ENCODE peak calls at places on chromosomes 2 and 18, in ten cellular contexts. Z, C, R, L, V, G, I, Q, B and A are unnamed samples.

GRCh38 chr2:24891201-24891600 is 28.8 kb downstream of the ADCY3 start:
- DNase-seq in B (no peak), R (no peak), L (no peak), V (no peak), C (no peak), I (no peak), Q (no peak), Z (no peak), G (no peak), A (no peak)

GRCh38 chr2:43057026-43057741 is 169.2 kb downstream of the ZFP36L2 start:
- DNase-seq in G (peak; percentile 97), B (peak; percentile 81), L (peak; percentile 37), R (no peak), V (no peak), Z (no peak), Q (no peak), I (no peak), C (peak; percentile 78), A (no peak)

GRCh38 chr2:101843048-101843447 is 145.5 kb downstream of the MAP4K4 start:
- DNase-seq in V (no peak), C (no peak), B (no peak), G (no peak), Z (no peak), L (peak; percentile 57), R (peak; percentile 25), Q (no peak), I (no peak), A (no peak)

GRCh38 chr2:47174731-47175361 is 19.7 kb upstream of the STPG4 start:
- DNase-seq in Z (peak; percentile 87), C (peak; percentile 80), Q (no peak), B (peak; percentile 64), G (peak; percentile 38), L (no peak), I (peak; percentile 39), R (no peak), V (peak; percentile 82), A (no peak)

GRCh38 chr18:48908916-48909315 is 41.8 kb downstream of the SMAD7 start:
- DNase-seq in C (peak; percentile 11), V (no peak), G (no peak), Q (no peak), L (no peak), R (no peak), I (no peak), Z (no peak), B (no peak), A (no peak)

GRCh38 chr2:196262606-196263005 is 91.2 kb upstream of the STK17B start:
- DNase-seq in G (no peak), I (no peak), V (no peak), L (no peak), Z (no peak), C (no peak), B (no peak), Q (no peak), R (no peak), A (no peak)

GRCh38 chr2:99729104-99729503 is 239.3 kb upstream of the REV1 start:
- DNase-seq in Q (no peak), R (no peak), B (no peak), L (no peak), I (no peak), G (peak; percentile 28), C (no peak), V (no peak), Z (no peak), A (no peak)

GRCh38 chr18:4319738-4320677 is 135.1 kb downstream of the DLGAP1 start:
- DNase-seq in B (no peak), Z (no peak), R (no peak), G (no peak), C (no peak), I (no peak), L (no peak), Q (no peak), V (no peak), A (no peak)

DNA sequence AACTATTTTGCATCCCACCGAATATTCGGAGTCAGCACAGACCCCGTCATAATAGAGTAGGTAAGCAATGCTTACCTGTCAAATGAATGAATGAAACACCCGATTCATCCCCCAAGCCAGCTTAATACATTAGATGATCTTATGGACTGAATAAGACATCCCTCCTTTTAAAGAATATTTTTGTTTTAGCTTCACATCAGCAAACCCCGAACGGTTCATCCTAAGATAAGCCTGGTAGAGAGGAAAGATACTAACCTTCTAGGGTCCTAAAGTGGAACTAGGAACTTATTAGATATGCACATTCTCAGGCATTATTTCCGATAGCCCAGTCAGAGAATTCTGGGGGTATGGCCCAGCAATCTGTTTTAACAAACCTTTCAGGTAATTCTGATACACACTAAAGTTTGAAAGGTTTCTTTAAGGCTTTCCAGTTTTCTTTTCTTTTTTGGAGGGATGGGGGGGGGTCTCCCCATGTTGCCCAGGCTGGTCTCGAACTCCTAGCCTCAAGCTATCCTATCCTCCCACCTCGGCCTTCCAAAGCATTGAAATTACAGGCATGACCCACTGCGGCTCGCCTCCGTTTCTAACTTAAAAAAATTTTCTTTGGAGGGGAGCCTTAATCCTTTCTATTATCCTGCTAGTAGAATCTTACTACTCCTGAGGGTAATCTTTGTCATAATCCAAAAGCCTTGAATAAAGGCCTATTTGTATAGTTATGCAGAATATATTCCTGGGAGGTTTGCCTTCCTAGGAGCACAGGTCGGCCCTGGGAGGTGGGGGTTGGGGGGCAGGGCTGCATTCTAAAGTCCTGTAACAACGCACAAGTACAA is 1.0 kb upstream of the ACTR3 start:
- DNase-seq in I (no peak), R (no peak), L (no peak), C (no peak), B (peak; percentile 38), G (no peak), Z (no peak), V (peak; percentile 66), Q (no peak), A (no peak)
- H3K4me1 ChIP-seq in I (peaks cover 22% of the 10 kb centered on the region), R (peaks cover 54% of the 10 kb centered on the region), L (peaks cover 2% of the 10 kb centered on the region), C (peaks cover 47% of the 10 kb centered on the region), B (peaks cover 35% of the 10 kb centered on the region), G (peaks cover 16% of the 10 kb centered on the region), Z (peaks cover 46% of the 10 kb centered on the region), V (peaks cover 46% of the 10 kb centered on the region), Q (peaks cover 61% of the 10 kb centered on the region), A (peaks cover 42% of the 10 kb centered on the region)

DNA sequence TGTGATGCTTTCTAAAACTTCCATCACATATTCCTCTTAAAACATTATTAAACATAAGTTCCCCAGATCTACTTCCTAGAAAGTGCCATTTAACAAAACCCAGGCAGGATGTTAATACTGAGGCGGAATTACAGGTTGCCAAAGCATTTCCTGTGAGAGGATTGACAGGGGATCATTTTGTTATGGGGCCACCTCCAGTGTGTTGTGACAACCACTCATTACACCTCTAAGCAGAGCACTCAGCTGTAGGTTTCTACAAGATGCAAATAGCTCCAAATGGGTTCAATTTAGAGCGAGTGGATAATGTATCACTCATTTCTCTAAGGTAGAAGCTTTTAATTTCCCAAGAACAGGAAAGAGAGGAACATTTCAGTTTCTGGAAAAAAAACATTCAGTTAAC is 1429.5 kb upstream of the ACVR2A start:
- DNase-seq in R (no peak), V (no peak), Z (no peak), I (no peak), Q (no peak), B (no peak), G (no peak), C (no peak), L (no peak), A (no peak)
- TF ChIP-seq EP300 in R (no peak), V (no peak), Z (no peak), I (no peak), Q (no peak), B (no peak), G (no peak), C (no peak), L (no peak), A (no peak)

GRCh38 chr18:35278085-35278484 is 11.9 kb downstream of the ZSCAN30 start:
- DNase-seq in Q (no peak), R (no peak), V (no peak), C (no peak), L (no peak), B (no peak), G (no peak), I (no peak), Z (no peak), A (no peak)

GRCh38 chr18:35277633-35278032 is 12.4 kb downstream of the ZSCAN30 start:
- DNase-seq in G (no peak), C (no peak), R (no peak), L (no peak), I (no peak), Z (no peak), B (no peak), V (no peak), Q (no peak), A (no peak)

GRCh38 chr18:35271656-35272055 is 18.4 kb downstream of the ZSCAN30 start:
- DNase-seq in B (no peak), L (no peak), I (no peak), Z (no peak), C (no peak), R (no peak), Q (peak; percentile 79), G (no peak), V (no peak), A (no peak)

GRCh38 chr18:35278969-35279368 is 11.1 kb downstream of the ZSCAN30 start:
- DNase-seq in R (no peak), Z (no peak), C (no peak), B (no peak), I (no peak), Q (no peak), G (no peak), L (no peak), V (no peak), A (no peak)

GRCh38 chr18:35276276-35276675 is 13.8 kb downstream of the ZSCAN30 start:
- DNase-seq in I (no peak), B (no peak), Z (no peak), Q (no peak), C (no peak), V (no peak), L (no peak), G (no peak), R (no peak), A (no peak)
- H3K4me1 ChIP-seq in I (no peaks in the 10 kb centered on the region), B (no peaks in the 10 kb centered on the region), Z (no peaks in the 10 kb centered on the region), Q (no peaks in the 10 kb centered on the region), C (no peaks in the 10 kb centered on the region), V (no peaks in the 10 kb centered on the region), L (no peaks in the 10 kb centered on the region), G (no peaks in the 10 kb centered on the region), R (no peaks in the 10 kb centered on the region), A (no peaks in the 10 kb centered on the region)

GRCh38 chr2:10269711-10270610 is 32.7 kb upstream of the HPCAL1 start:
- DNase-seq in Q (no peak), C (no peak), L (no peak), Z (no peak), G (peak; percentile 44), B (peak; percentile 86), V (peak; percentile 68), R (no peak), I (no peak), A (no peak)

GRCh38 chr2:10273215-10274175 is 29.2 kb upstream of the HPCAL1 start:
- DNase-seq in Q (no peak), I (no peak), B (peak; percentile 24), C (no peak), R (no peak), V (peak; percentile 5), L (no peak), G (no peak), Z (no peak), A (no peak)

GRCh38 chr2:10272464-10272863 is 30.2 kb upstream of the HPCAL1 start:
- DNase-seq in R (no peak), Q (no peak), V (peak; percentile 2), C (no peak), B (peak; percentile 27), L (no peak), I (no peak), G (no peak), Z (no peak), A (no peak)

GRCh38 chr2:10271946-10272345 is 30.8 kb upstream of the HPCAL1 start:
- DNase-seq in G (peak; percentile 37), L (no peak), I (no peak), R (no peak), B (peak; percentile 54), Q (no peak), Z (no peak), V (peak; percentile 5), C (no peak), A (no peak)

GRCh38 chr2:10271509-10271908 is 31.2 kb upstream of the HPCAL1 start:
- DNase-seq in I (no peak), Z (no peak), R (no peak), L (no peak), B (no peak), Q (no peak), C (no peak), V (peak; percentile 6), G (no peak), A (no peak)
- TF ChIP-seq EP300 in I (no peak), Z (no peak), R (no peak), L (no peak), B (no peak), Q (no peak), C (no peak), V (no peak), G (no peak), A (no peak)